ENCODE peak calls at places on chromosomes 11 and 22, in four cellular contexts. K is T-cell, Z is MCF 10A, L is upper lobe of right lung. U is an unnamed sample.

GRCh38 chr22:49394116-49394785 is 433.4 kb downstream of the BRD1 start:
- DNase-seq in K (no peak), Z (no peak), L (no peak), U (no peak)

GRCh38 chr11:45687836-45688235 is 22.4 kb upstream of the CHST1 start:
- DNase-seq in K (no peak), Z (no peak), L (no peak), U (no peak)

GRCh38 chr22:33105501-33105911 is 47.3 kb upstream of the SYN3 start:
- DNase-seq in K (no peak), Z (peak; percentile 71), L (no peak), U (no peak)

GRCh38 chr22:48104102-48104738 is 1341.8 kb downstream of the TBC1D22A start:
- DNase-seq in K (no peak), Z (no peak), L (no peak), U (no peak)

GRCh38 chr11:3229673-3230630 is 2.3 kb downstream of the MRGPRE start:
- DNase-seq in K (no peak), Z (no peak), L (no peak), U (no peak)

GRCh38 chr11:113974741-113975470 is at the start of gene HTR3A:
- DNase-seq in K (no peak), Z (peak; percentile 75), L (peak; percentile 85), U (no peak)

GRCh38 chr11:45538363-45538762 is 127.1 kb downstream of the CHST1 start:
- DNase-seq in K (no peak), Z (no peak), L (no peak), U (no peak)

GRCh38 chr22:17997456-17997855 is 26.9 kb downstream of the MICAL3 start:
- DNase-seq in K (no peak), Z (peak; percentile 54), L (no peak), U (no peak)

GRCh38 chr11:118007040-118007439 is 20.8 kb downstream of the IL10RA start:
- DNase-seq in K (no peak), Z (no peak), L (no peak), U (peak; percentile 39)

GRCh38 chr22:39313258-39314001 is 6.0 kb downstream of the RPL3 start:
- DNase-seq in K (no peak), Z (no peak), L (no peak), U (no peak)

GRCh38 chr11:131465746-131466145 is 95.3 kb downstream of the NTM start:
- DNase-seq in K (no peak), Z (no peak), L (no peak), U (no peak)

GRCh38 chr11:64609436-64610047 is 18.5 kb downstream of the SLC22A12 start:
- DNase-seq in K (no peak), Z (no peak), L (no peak), U (no peak)

GRCh38 chr22:31148516-31148915 is 8.2 kb upstream of the PLA2G3 start:
- DNase-seq in K (no peak), Z (peak; percentile 27), L (peak; percentile 29), U (no peak)